ENCODE peak calls at places on chromosomes 4 and X, in nine cellular contexts. D, H, J, U, Z, Q, G, A and X are unnamed samples.

GRCh38 chr4:24646777-24647460 is 62.6 kb upstream of the DHX15 start:
- DNase-seq in D (no peak), H (no peak), J (no peak), U (no peak), Z (no peak), Q (no peak), G (no peak), A (no peak), X (no peak)

GRCh38 chrX:23031600-23031999 is 31.8 kb downstream of the DDX53 start:
- DNase-seq in D (no peak), H (no peak), J (no peak), U (no peak), Z (no peak), Q (no peak), G (no peak), A (no peak), X (no peak)

GRCh38 chrX:24528605-24529004 is 63.5 kb downstream of the PDK3 start:
- DNase-seq in D (no peak), H (no peak), J (no peak), U (no peak), Z (no peak), Q (no peak), G (no peak), A (no peak), X (no peak)

GRCh38 chrX:21266949-21267348 is 107.3 kb upstream of the CNKSR2 start:
- DNase-seq in D (no peak), H (no peak), J (no peak), U (no peak), Z (no peak), Q (no peak), G (no peak), A (no peak), X (no peak)

GRCh38 chrX:153732406-153732805 is 7.8 kb downstream of the ABCD1 start:
- DNase-seq in D (no peak), H (no peak), J (peak; percentile 55), U (no peak), Z (no peak), Q (no peak), G (no peak), A (no peak), X (peak; percentile 62)

GRCh38 chr4:8591114-8591513 is 1.5 kb upstream of the CPZ start:
- DNase-seq in D (no peak), H (no peak), J (no peak), U (peak; percentile 39), Z (no peak), Q (no peak), G (no peak), A (no peak), X (no peak)

GRCh38 chr4:85677286-85677685 is 202.3 kb downstream of the ARHGAP24 start:
- DNase-seq in D (no peak), H (no peak), J (no peak), U (no peak), Z (no peak), Q (no peak), G (no peak), A (peak; percentile 21), X (no peak)

GRCh38 chr4:165368114-165368513 is 10.7 kb upstream of the CPE start:
- DNase-seq in D (no peak), H (no peak), J (no peak), U (no peak), Z (no peak), Q (no peak), G (no peak), A (no peak), X (no peak)

GRCh38 chr4:78732332-78733104 is 43.6 kb upstream of the BMP2K start:
- DNase-seq in D (no peak), H (no peak), J (no peak), U (no peak), Z (no peak), Q (no peak), G (no peak), A (no peak), X (no peak)

GRCh38 chr4:53040459-53040815 is 178.3 kb downstream of the RASL11B start:
- DNase-seq in D (no peak), H (no peak), J (no peak), U (no peak), Z (no peak), Q (no peak), G (peak; percentile 70), A (no peak), X (no peak)

GRCh38 chrX:13607356-13607995 is 38.1 kb downstream of the EGFL6 start:
- DNase-seq in D (no peak), H (no peak), J (peak; percentile 81), U (no peak), Z (no peak), Q (no peak), G (no peak), A (no peak), X (no peak)

GRCh38 chrX:146604196-146604595 is 205.4 kb upstream of the CXorf51B start:
- DNase-seq in D (no peak), H (no peak), J (no peak), U (no peak), Z (no peak), Q (no peak), G (no peak), A (no peak), X (no peak)

GRCh38 chr4:24472514-24473308 is 111.6 kb downstream of the DHX15 start:
- DNase-seq in D (peak; percentile 39), H (no peak), J (peak; percentile 78), U (peak; percentile 91), Z (peak; percentile 86), Q (peak; percentile 71), G (peak; percentile 74), A (peak; percentile 91), X (peak; percentile 82)

GRCh38 chrX:43008356-43008755 is 230.4 kb upstream of the PPP1R2C start:
- DNase-seq in D (no peak), H (no peak), J (no peak), U (no peak), Z (no peak), Q (no peak), G (no peak), A (no peak), X (no peak)

DNA sequence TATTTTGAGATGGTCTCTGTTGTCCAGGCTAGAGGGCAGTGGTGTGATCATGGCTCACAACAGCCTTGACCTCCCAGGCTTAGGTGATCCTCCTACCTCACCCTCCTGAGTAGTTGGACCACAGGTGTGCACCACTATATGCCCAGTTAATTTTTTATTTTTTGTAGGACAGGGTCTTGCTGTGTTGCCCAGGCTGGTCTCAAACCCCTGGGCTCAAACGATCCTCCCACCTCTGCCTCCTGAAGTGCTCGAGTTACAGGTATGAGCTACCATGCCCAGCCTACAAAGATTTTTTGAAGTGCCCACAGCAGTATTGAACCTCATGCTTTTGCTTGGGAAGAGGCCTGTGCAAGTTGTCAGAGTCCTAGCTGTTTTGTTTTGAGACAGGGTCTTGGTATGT is 31.1 kb downstream of the NSD2 start:
- DNase-seq in D (no peak), H (no peak), J (no peak), U (no peak), Z (peak; percentile 10), Q (no peak), G (no peak), A (no peak), X (no peak)
- H3K27ac ChIP-seq in D (no peak overlapping the region), H (no peak overlapping the region), J (no peak overlapping the region), U (no peak overlapping the region), Z (no peak overlapping the region), Q (no peak overlapping the region), G (no peak overlapping the region), A (no peak overlapping the region), X (no peak overlapping the region)

DNA sequence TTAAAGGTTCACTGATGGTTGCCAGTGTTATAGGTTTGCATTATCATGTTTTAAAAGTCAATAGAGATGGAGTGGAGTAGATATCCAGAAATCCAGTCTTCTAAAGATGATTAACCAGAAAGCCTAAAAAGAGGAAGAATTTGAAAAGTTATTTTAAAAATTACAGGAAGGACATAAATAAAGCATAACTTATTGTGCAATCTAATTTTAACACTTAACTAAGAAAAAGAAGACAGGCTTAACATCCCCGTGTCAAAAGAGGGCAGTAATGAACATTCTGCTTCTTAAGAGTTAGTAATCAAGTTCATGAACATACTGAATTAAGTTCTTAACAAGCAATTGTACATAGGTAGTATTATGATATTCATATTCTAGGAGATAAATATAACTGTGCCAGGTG is 39.3 kb downstream of the ELF2 start:
- DNase-seq in D (no peak), H (no peak), J (no peak), U (no peak), Z (no peak), Q (no peak), G (no peak), A (no peak), X (no peak)
- H3K4me3 ChIP-seq in D (no peak overlapping the region), H (no peak overlapping the region), J (no peak overlapping the region), U (no peak overlapping the region), Z (no peak overlapping the region), Q (no peak overlapping the region), G (no peak overlapping the region), A (no peak overlapping the region), X (no peak overlapping the region)

DNA sequence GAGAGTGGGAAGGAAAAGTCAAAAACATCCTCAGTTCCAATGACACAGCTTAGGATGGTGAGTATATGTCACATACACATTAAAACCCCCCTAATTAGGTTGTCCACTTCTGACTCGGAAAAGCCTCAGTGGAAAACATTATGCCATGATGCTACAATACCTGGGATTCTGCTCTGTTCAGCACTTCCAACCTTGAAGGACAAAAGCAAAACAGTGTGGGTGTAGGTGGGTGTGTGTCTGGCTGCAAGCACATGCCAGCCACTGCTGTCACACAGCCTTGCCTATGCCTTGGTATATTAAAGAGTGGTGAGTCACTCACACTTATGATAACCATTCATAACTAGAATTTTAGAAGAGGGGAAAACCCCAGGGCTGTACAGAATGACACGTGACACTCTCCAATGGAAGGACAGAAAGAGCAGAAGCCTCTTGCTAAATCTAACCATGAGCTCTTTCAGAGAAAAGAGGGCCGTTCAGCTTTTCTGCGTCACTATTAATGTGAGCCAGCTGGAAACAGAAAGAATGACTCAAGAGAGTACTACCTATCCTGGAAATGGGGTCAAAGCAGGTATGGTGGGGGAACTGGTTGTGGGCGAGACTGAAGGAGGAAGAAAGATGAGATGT is 159.6 kb downstream of the TET2 start:
- DNase-seq in D (peak; percentile 0), H (no peak), J (peak; percentile 53), U (no peak), Z (peak; percentile 58), Q (no peak), G (no peak), A (no peak), X (no peak)
- H3K27ac ChIP-seq in D (no peak overlapping the region), H (no peak overlapping the region), J (no peak overlapping the region), U (no peak overlapping the region), Z (no peak overlapping the region), Q (no peak overlapping the region), G (no peak overlapping the region), A (no peak overlapping the region), X (no peak overlapping the region)

DNA sequence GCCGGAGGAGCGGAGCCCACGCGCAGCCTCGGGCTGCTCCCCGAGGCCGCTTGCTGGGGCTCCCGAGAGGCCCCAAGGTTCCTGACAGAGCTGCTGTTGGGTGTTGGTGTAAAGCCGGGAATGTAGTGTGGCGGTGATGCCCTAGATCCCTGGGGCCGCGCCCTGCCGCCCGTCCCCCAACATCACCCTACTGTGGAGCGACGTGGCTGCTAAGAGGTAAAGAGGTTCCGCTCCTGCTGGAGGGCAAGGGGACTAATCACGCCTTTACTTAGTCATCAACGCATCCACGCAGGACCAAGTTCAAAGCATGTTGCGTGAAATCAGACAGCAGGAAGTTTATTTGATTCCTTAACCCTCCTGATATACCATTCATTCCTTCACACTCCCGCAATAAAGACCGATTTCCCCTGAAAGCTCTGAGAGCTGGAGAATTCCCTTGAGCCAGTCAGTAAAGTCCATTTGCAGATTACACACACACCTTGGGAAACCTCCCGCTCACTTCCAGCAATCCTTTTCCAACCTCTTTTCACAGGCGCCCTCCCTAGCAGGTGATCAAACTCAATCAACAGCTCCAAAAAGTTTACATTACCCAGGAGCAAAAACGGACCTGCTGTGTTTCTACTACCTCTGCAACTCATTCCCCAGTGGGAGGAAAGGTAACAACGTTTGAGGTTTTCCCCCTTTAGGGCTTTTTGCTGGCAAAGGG is 578 bp upstream of the GABRA2 start:
- DNase-seq in D (no peak), H (no peak), J (no peak), U (no peak), Z (no peak), Q (no peak), G (no peak), A (no peak), X (no peak)
- H3K4me3 ChIP-seq in D (no peak overlapping the region), H (peak overlapping the region; percentile 30), J (no peak overlapping the region), U (peak overlapping the region; percentile 23), Z (no peak overlapping the region), Q (peak overlapping the region; percentile 32), G (peak overlapping the region; percentile 7), A (no peak overlapping the region), X (no peak overlapping the region)